ENCODE peak calls at places on chromosomes 1 and 21, in nine cellular contexts. J is keratinocyte, B is body of pancreas, G is ovary, T is GM23248, A is A549, O is caudate nucleus, L is spleen, Q is neural progenitor cell. X is an unnamed sample.

GRCh38 chr1:109497449-109498160 is 3.7 kb downstream of the CYB561D1 start:
- DNase-seq in J (no peak), B (no peak), G (no peak), T (no peak), A (no peak), O (no peak), L (no peak), Q (peak), X (no peak)

GRCh38 chr1:79695133-79695532 is 688.6 kb upstream of the ADGRL4 start:
- DNase-seq in J (no peak), B (no peak), G (no peak), T (no peak), A (no peak), O (no peak), L (no peak), Q (no peak), X (no peak)

GRCh38 chr1:156957634-156958033 is 37.2 kb downstream of the LRRC71 start:
- DNase-seq in J (no peak), B (no peak), G (no peak), T (no peak), A (no peak), O (no peak), L (no peak), Q (no peak), X (no peak)

GRCh38 chr1:175319112-175319911 is 126.7 kb upstream of the KIAA0040 start:
- DNase-seq in J (peak), B (peak), G (peak), T (peak), A (peak), O (no peak), L (peak), Q (peak), X (peak)

GRCh38 chr1:29827237-29827750 is 591.0 kb downstream of the PTPRU start:
- DNase-seq in J (no peak), B (no peak), G (no peak), T (no peak), A (no peak), O (no peak), L (no peak), Q (no peak), X (no peak)

GRCh38 chr1:17565551-17565971 is 26.1 kb downstream of the ARHGEF10L start:
- DNase-seq in J (no peak), B (no peak), G (no peak), T (no peak), A (no peak), O (no peak), L (no peak), Q (peak), X (no peak)

GRCh38 chr1:151811181-151811580 is 6.0 kb upstream of the LINGO4 start:
- DNase-seq in J (no peak), B (no peak), G (no peak), T (peak), A (no peak), O (no peak), L (no peak), Q (no peak), X (no peak)

GRCh38 chr1:30042438-30043147 is 680.8 kb downstream of the MATN1 start:
- DNase-seq in J (no peak), B (no peak), G (no peak), T (no peak), A (no peak), O (no peak), L (peak), Q (no peak), X (no peak)

GRCh38 chr1:11804666-11805453 is 904 bp downstream of the MTHFR start:
- DNase-seq in J (peak), B (peak), G (peak), T (peak), A (no peak), O (peak), L (no peak), Q (peak), X (no peak)

GRCh38 chr1:156584813-156585212 is 5.3 kb downstream of the TTC24 start:
- DNase-seq in J (no peak), B (no peak), G (no peak), T (no peak), A (no peak), O (no peak), L (no peak), Q (peak), X (no peak)

GRCh38 chr1:221902961-221903360 is 161.1 kb upstream of the DUSP10 start:
- DNase-seq in J (no peak), B (no peak), G (no peak), T (no peak), A (no peak), O (no peak), L (no peak), Q (no peak), X (no peak)

GRCh38 chr1:100611086-100611485 is 73.1 kb downstream of the GPR88 start:
- DNase-seq in J (no peak), B (no peak), G (no peak), T (no peak), A (no peak), O (no peak), L (no peak), Q (no peak), X (no peak)

GRCh38 chr1:17909634-17910033 is 154.5 kb downstream of the ACTL8 start:
- DNase-seq in J (no peak), B (peak), G (no peak), T (peak), A (no peak), O (no peak), L (peak), Q (peak), X (no peak)

GRCh38 chr1:31570228-31570627 is 6.1 kb upstream of the TINAGL1 start:
- DNase-seq in J (no peak), B (no peak), G (no peak), T (no peak), A (no peak), O (no peak), L (peak), Q (no peak), X (no peak)

GRCh38 chr1:230907472-230908205 is 39.3 kb upstream of the C1orf198 start:
- DNase-seq in J (no peak), B (no peak), G (no peak), T (no peak), A (no peak), O (no peak), L (no peak), Q (no peak), X (no peak)

GRCh38 chr1:236522937-236523703 is 662 bp upstream of the LGALS8 start:
- DNase-seq in J (no peak), B (peak), G (peak), T (peak), A (peak), O (no peak), L (no peak), Q (no peak), X (no peak)

DNA sequence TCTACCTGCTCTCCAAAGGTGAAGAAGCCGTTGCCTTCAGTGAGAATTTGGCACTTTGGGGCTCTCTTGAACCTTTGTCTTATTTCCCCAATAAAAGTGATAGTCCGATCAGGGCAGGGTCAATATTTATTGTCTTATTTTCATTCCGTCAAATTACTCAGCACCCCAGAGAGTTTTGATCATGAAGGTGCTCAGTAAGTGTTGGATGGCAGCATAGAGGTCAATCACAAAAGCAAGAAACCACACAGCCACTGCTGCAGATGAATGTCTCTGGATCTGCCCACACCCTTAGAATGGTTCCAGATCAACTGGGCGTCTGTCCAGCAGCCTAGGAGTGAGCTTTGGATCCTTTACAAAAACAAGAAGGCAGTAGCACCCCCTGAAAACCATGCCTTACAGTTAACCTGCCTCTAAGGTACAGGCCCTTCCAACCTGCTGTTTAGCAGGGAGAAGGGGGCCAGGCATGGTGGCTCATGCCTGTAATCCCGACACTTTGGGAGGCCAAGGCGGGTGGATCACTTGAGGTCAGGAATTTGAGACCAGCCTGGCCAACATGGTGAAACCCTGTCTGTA is 97.3 kb downstream of the PSMG1 start:
- DNase-seq in J (no peak), B (no peak), G (no peak), T (no peak), A (no peak), O (no peak), L (no peak), Q (no peak), X (no peak)
- H3K27ac ChIP-seq in J (no peak), B (no peak), G (no peak), T (no peak), A (no peak), O (no peak), L (peak), Q (no peak), X (no peak)

GRCh38 chr1:205826975-205827374 is 14.0 kb upstream of the SLC41A1 start:
- DNase-seq in J (no peak), B (no peak), G (no peak), T (no peak), A (no peak), O (no peak), L (no peak), Q (peak), X (no peak)
- H3K27ac ChIP-seq in J (no peak), B (no peak), G (peak), T (no peak), A (no peak), O (no peak), L (no peak), Q (no peak), X (no peak)

GRCh38 chr1:8817413-8818324 is at the start of gene RERE:
- DNase-seq in J (peak), B (peak), G (peak), T (peak), A (peak), O (peak), L (peak), Q (peak), X (peak)

GRCh38 chr1:8816831-8817412 is 518 bp downstream of the RERE start:
- DNase-seq in J (no peak), B (peak), G (peak), T (peak), A (no peak), O (no peak), L (peak), Q (peak), X (peak)

GRCh38 chr1:8815582-8816285 is 1.7 kb downstream of the RERE start:
- DNase-seq in J (no peak), B (no peak), G (no peak), T (peak), A (no peak), O (peak), L (no peak), Q (peak), X (peak)

GRCh38 chr1:8814870-8815269 is 2.6 kb downstream of the RERE start:
- DNase-seq in J (no peak), B (peak), G (no peak), T (no peak), A (no peak), O (no peak), L (no peak), Q (peak), X (no peak)

DNA sequence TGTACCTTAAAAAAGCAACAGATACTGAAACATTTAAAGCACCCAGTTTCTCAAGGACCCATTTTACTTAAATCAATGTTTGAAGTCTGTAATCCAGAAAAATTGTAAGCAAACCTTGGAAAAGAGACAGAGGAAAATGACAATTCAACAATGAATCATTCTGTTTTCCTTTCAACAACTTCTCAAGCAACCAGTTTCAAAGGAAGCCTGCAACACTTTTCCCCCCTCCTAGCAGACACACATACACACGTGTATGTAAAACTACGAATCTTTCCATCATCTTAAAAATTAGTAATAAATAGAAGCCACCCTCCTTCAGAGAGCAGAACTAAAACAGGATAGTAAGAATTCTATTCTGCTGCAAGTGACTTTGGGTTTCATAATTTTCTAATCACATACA is 1.1 kb downstream of the RERE start:
- DNase-seq in J (no peak), B (no peak), G (no peak), T (peak), A (no peak), O (no peak), L (no peak), Q (no peak), X (no peak)
- H3K27ac ChIP-seq in J (peak), B (peak), G (peak), T (peak), A (peak), O (peak), L (peak), Q (no peak), X (peak)

DNA sequence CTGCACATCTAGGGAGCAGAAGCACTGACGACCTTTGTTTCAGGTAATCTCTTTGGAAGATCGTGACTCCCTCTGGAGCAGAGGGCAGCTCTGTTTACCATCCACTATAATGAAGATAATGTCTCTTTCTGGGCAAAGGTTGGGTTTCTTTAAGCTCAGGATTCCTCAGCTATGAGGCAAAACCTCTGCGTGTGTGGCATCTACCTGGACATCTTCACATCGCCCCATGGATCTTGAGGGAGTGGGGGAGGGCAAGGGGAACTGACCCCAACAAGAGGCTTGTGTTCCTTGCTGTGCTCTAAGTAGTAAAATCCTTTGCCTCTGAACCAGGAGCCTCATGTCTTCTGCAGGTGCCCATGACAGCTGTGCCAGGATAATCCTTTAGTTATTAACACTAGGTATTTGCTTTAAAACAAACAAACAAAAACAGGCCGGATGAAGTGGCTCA is 19.6 kb downstream of the SPATA45 start:
- DNase-seq in J (no peak), B (no peak), G (no peak), T (no peak), A (peak), O (no peak), L (no peak), Q (no peak), X (no peak)
- H3K27ac ChIP-seq in J (no peak), B (no peak), G (no peak), T (no peak), A (no peak), O (no peak), L (no peak), Q (no peak), X (no peak)

DNA sequence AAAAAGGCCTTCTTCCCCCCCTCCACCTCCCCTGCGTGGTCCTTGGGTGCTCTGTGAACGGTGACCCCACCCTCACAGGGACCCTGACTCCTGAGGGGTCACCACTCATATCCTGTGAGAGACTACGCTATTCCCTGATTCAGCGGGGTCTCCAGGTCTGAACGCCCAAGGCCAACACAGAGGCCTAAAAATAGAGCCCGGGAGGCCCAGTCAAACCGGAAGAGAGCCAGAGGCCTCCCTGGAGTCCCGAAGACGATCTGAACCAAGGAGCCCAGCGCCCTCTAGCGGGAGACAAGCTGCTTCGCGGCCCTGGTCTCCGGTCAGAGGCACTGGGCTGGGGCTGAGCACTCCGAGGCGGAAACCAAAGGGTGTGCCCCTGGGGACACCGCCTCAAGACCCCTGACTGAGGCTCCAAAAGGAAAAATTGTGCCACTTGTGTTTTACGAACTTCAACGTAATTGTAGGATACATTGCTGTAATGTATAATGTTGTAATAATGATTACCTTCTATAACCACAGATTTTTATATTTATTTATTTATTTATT is 42.4 kb upstream of the PSEN2 start:
- DNase-seq in J (peak), B (peak), G (peak), T (peak), A (peak), O (peak), L (peak), Q (peak), X (peak)
- H3K27ac ChIP-seq in J (peak), B (no peak), G (peak), T (peak), A (peak), O (peak), L (peak), Q (no peak), X (peak)

X was measured in substantia nigra.